ENCODE peak calls at places on chromosomes 11 and 22, in five cellular contexts. A, Z, N, J and O are unnamed samples.

GRCh38 chr11:65802841-65803240 is 16.0 kb downstream of the OVOL1 start:
- DNase-seq in N (no peak), J (peak), Z (no peak), A (no peak), O (no peak)

GRCh38 chr11:106271686-106272085 is 194.2 kb downstream of the AASDHPPT start:
- DNase-seq in J (no peak), Z (no peak), A (no peak), N (no peak), O (no peak)

GRCh38 chr11:18490736-18491485 is 35.3 kb downstream of the LDHAL6A start:
- DNase-seq in N (no peak), Z (no peak), A (no peak), J (no peak), O (no peak)

GRCh38 chr11:27898166-27898565 is 197.9 kb upstream of the BDNF start:
- DNase-seq in J (no peak), N (no peak), Z (no peak), A (no peak), O (no peak)

GRCh38 chr11:123250811-123251655 is 56.0 kb upstream of the CLMP start:
- DNase-seq in Z (no peak), J (no peak), N (no peak), A (no peak), O (no peak)

GRCh38 chr11:13073119-13073981 is 64.2 kb downstream of the RASSF10 start:
- DNase-seq in Z (no peak), J (no peak), A (no peak), N (peak), O (no peak)

GRCh38 chr11:26974068-26974790 is 19.7 kb upstream of the FIBIN start:
- DNase-seq in N (peak), Z (no peak), A (no peak), J (no peak), O (no peak)

GRCh38 chr22:39291501-39291900 is 27.9 kb downstream of the RPL3 start:
- DNase-seq in N (no peak), J (no peak), Z (no peak), A (no peak), O (no peak)

GRCh38 chr22:35155403-35156025 is 89.6 kb downstream of the ISX start:
- DNase-seq in A (no peak), N (no peak), Z (no peak), J (no peak), O (no peak)

GRCh38 chr11:19660076-19660475 is 52.6 kb upstream of the NAV2 start:
- DNase-seq in Z (no peak), A (no peak), N (no peak), J (peak), O (no peak)

DNA sequence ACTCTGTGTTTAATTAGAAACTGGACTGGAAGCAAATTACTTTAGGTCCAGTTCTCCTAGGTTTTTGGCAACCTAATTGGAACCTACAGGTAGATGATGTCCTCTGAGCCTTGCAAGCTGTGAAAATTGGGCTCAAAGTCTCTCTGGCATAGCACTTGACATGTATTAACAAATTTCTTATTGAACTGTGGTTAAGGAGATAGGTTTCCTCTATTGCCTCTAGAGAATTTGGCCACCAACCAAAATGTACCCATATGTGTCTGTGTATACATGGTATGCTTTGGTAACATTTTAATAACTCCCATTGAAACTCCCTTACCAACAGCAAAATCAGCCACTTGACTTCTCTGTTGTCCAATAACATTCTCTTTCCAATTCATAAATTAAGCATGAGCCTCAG is at the start of gene OR4D10:
- DNase-seq in A (no peak), N (no peak), Z (no peak), J (no peak), O (no peak)
- TF ChIP-seq CTCF in A (no peak), N (no peak), Z (no peak), J (no peak), O (no peak)

GRCh38 chr22:30247974-30248373 is 1.4 kb upstream of the LIF start:
- DNase-seq in N (no peak), A (no peak), Z (no peak), J (no peak), O (no peak)

GRCh38 chr22:30245181-30245984 is 1.2 kb downstream of the LIF start:
- DNase-seq in A (no peak), N (no peak), J (no peak), Z (no peak), O (no peak)

GRCh38 chr22:30246962-30247376 is 410 bp upstream of the LIF start:
- DNase-seq in A (no peak), J (no peak), N (no peak), Z (no peak), O (no peak)

GRCh38 chr22:30247561-30247960 is 1.0 kb upstream of the LIF start:
- DNase-seq in J (no peak), N (no peak), Z (no peak), A (no peak), O (no peak)

DNA sequence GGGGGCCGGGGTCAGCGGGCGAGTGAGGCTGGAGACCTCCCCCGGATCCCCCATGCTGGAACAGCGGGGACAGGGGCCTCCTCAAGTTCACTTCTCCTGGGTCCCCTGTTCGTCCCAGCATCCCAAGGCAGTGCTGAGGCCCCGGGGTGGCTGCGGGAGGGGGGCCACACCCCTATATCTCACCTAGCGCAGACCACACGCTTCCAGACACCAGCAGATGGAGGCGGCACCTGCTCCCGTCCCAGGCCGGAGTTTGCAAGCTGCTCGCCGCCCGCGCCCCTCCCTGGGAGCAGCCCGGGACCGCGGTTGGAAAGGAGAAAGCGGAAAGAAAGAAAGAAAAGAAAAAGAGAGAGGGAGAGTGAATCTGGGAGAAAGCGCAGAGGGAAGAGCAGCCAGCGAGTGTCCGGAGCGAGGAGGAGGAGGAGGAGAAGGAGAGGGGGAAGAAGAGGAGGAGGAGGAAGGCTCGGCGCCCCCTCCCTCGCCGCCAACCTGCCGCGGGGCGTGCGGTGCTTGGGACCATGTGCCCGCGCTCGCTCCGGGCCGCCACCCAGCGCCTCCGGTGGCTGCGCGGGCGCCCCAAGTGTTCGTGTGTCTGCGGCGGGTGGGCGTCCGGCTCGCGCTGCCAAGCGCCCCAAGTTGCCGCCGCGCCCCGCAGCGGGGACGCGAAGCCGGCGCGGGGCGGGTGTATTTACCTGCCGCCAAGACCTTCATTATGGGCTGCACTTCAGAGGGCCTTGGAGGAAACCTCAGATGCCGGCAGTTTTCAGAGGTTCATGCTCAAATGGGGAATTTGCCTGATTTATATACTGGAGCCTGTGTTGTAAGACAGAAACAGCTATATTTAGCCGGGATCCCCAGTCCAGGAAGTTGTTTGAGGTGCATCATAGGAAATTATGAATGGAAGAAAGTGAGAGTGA is at the start of gene LIF:
- DNase-seq in A (no peak), J (peak), N (peak), Z (no peak), O (no peak)
- TF ChIP-seq CTCF in A (no peak), J (peak), N (no peak), Z (peak), O (no peak)

GRCh38 chr11:71467164-71467563 is 14.2 kb downstream of the NADSYN1 start:
- DNase-seq in A (no peak), N (no peak), J (no peak), Z (no peak), O (no peak)

GRCh38 chr11:71462726-71463125 is 9.7 kb downstream of the NADSYN1 start:
- DNase-seq in J (no peak), Z (no peak), N (no peak), A (no peak), O (no peak)

GRCh38 chr11:71463331-71464211 is 10.6 kb downstream of the NADSYN1 start:
- DNase-seq in A (no peak), Z (no peak), N (no peak), J (no peak), O (no peak)

GRCh38 chr11:71465054-71465453 is 12.1 kb downstream of the NADSYN1 start:
- DNase-seq in N (no peak), A (no peak), J (no peak), Z (no peak), O (no peak)

DNA sequence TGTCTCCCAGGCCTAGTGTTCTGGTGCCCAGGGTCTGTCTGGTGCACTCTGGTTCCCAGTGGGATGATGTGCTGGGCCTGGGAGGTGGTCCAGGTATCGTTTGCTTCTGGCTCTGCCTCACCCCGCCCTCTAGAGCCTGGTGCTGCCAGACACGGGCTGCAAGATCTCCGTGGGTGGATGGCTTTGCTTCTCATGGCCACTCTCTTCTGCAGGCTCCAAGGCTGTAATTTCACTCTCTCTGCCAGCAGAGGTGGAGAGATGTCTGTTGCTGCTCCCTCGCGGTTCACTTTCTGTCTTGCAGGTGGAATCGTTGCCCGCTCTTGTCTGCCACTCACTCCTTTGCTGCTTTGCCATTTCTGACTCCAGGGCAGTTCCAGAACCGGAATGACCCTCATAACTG is 13.4 kb downstream of the NADSYN1 start:
- DNase-seq in N (no peak), J (no peak), A (no peak), Z (no peak), O (no peak)
- TF ChIP-seq CTCF in N (no peak), J (no peak), A (no peak), Z (no peak), O (no peak)

DNA sequence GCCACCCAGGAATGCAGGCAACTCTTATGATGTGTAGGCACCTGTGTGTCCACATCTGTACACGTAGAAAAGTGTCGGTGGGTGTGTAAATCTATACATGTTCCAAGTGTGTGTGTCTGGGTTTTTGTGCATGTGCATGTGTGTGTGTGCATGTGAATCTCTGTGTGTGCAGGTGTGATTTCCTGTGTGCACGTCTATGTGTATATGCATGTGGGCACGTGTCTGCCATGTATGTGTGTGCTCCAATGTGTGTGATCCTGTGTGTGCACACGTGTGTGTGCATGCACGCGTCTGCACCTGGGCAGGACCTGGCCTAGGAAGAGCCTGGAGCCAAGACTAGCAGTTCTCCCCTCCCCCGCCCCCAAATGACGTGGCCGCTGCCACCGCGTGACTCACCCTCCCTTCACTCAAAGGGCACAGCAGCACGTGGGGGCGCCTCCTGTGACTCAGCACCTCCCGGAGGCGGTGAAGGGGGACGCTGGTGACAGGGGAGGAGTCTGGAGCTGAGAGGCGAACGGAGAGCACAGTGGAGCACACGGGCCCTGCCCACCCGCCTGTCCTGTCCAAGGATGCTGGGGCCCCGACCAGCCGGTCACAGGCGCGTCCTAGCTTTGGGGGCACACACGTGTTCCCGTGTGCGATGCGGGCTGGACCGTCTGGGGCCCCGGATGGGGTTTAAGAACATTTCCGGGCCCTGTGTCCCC is 10.1 kb downstream of the PIM3 start:
- DNase-seq in Z (peak), N (peak), J (peak), A (peak), O (peak)
- TF ChIP-seq CTCF in Z (no peak), N (no peak), J (no peak), A (no peak), O (no peak)